ENCODE peak calls at places on chromosomes 6 and 20, in seven cellular contexts. F is stomach, R is SK-N-SH, A is HepG2, X is spleen, Y is prostate gland, S is transverse colon. N is an unnamed sample.

GRCh38 chr6:20284672-20285071 is 72.4 kb upstream of the MBOAT1 start:
- DNase-seq in Y (no peak), X (no peak), F (no peak), S (no peak), A (no peak), R (no peak), N (no peak)

GRCh38 chr6:53951383-53951782 is 156.6 kb downstream of the LRRC1 start:
- DNase-seq in R (no peak), S (no peak), A (no peak), F (no peak), Y (no peak), X (no peak), N (no peak)

GRCh38 chr6:162493917-162494316 is 233.6 kb downstream of the PRKN start:
- DNase-seq in A (no peak), F (no peak), Y (no peak), R (no peak), S (no peak), X (no peak), N (no peak)

GRCh38 chr6:158008894-158009891 is 27.5 kb downstream of the SYNJ2 start:
- DNase-seq in X (peak), R (peak), A (no peak), F (no peak), Y (peak), S (peak), N (peak)

GRCh38 chr6:22152871-22153270 is 144.0 kb downstream of the PRL start:
- DNase-seq in X (no peak), F (no peak), R (no peak), Y (no peak), S (no peak), A (no peak), N (no peak)

GRCh38 chr6:134267917-134268361 is 50.0 kb downstream of the SGK1 start:
- DNase-seq in F (no peak), X (no peak), S (peak), A (peak), Y (peak), R (no peak), N (no peak)

GRCh38 chr6:26322645-26323482 is 42.1 kb upstream of the BTN3A2 start:
- DNase-seq in A (peak), S (peak), F (no peak), X (no peak), Y (no peak), R (peak), N (peak)

GRCh38 chr6:110043366-110043994 is 65.4 kb downstream of the GPR6 start:
- DNase-seq in R (no peak), A (no peak), S (no peak), X (no peak), F (no peak), Y (no peak), N (no peak)

GRCh38 chr6:44702292-44702691 is 314.8 kb downstream of the CDC5L start:
- DNase-seq in A (no peak), S (no peak), Y (no peak), R (no peak), F (no peak), X (no peak), N (no peak)

GRCh38 chr20:4876731-4877130 is 124.6 kb downstream of the SLC23A2 start:
- DNase-seq in X (no peak), S (no peak), F (no peak), Y (no peak), A (no peak), R (no peak), N (no peak)

GRCh38 chr6:132726608-132726975 is 12.7 kb upstream of the VNN1 start:
- DNase-seq in A (no peak), F (no peak), S (no peak), X (no peak), R (no peak), Y (no peak), N (no peak)
- TF ChIP-seq CTCF in A (no peak), F (no peak), S (no peak), X (no peak), R (no peak), Y (no peak), N (no peak)

GRCh38 chr6:35318845-35319220 is 21.2 kb downstream of the DEF6 start:
- DNase-seq in Y (no peak), R (no peak), S (no peak), F (no peak), X (no peak), A (peak), N (no peak)

GRCh38 chr6:35318200-35318844 is 20.7 kb downstream of the DEF6 start:
- DNase-seq in X (no peak), R (peak), A (peak), S (peak), Y (peak), F (peak), N (no peak)

GRCh38 chr6:35320031-35320410 is 22.3 kb upstream of the PPARD start:
- DNase-seq in X (no peak), Y (no peak), R (peak), A (no peak), F (no peak), S (no peak), N (no peak)

GRCh38 chr6:35319346-35320030 is 21.9 kb downstream of the DEF6 start:
- DNase-seq in R (peak), Y (no peak), S (no peak), A (no peak), F (no peak), X (no peak), N (no peak)

DNA sequence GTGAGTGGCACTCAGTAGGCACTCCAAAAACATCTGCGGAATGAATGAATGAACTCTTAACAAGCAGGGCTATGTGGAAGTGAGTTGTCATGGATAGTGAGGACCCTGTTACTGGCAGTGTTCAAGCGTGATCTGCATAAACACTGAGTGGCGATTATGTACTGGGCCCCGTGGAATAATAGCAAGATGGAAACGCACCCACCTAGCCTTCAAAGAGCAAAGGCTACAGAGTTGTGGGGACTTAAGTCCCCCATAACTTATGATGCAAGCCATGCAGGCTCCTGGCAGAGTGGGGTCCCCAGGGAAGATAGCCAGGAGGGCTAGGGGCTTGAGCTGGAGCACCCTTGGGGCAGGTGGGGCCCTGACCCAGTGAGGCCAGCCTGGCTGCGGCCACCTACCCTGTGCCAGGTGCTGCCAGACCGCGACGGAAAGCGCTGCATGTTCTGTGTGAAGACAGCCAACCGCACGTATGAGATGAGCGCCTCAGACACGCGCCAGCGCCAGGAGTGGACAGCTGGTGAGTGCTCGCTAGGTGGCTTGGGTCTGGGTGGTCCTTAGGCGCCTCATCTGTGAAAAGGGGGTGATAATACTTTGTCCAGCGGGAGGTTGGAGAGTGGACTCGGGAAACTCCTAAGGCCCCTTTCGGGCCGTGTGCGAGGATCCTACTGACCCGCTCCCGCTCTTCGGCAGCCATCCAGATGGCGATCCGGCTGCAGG is 20.0 kb downstream of the DEF6 start:
- DNase-seq in S (no peak), X (no peak), F (no peak), Y (no peak), R (no peak), A (no peak), N (no peak)
- H3K4me3 ChIP-seq in S (peak), X (peak), F (peak), Y (peak), R (peak), A (peak), N (no peak)

DNA sequence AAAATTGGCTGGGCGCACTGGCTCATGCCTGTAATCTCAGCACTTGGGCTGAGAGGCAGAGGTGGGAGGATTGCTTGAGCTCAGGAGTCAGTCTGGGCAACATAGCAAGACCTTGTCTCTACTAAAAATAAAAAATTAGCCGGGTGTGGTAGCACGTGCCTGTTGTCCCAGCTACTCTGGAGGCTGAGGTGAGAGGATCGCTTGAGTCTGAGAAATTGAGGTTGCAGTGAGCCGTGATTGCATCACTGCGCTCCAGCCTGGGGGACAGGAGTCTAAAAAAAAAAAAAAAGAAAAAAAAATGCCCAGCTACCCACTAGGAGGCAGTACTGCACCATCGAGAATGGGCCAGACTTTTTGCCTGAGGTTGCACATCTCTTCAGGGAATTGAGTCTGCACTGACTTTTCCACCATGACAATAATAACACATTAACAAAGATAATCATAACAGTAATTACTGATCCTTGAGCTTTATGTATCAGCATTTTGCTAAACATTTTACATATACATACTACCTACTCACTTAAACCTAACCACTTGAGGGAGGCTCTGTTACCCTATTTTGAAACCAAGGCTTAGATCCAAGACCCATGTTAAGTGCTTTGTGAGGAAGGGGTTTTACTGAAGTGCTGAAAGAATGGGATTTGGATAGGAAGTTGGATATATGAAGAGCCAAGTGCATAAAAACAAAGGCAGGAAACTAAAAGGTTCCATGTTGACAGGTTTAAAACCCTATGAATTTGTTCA is 21.0 kb downstream of the SRSF3 start:
- DNase-seq in F (no peak), A (peak), R (peak), X (no peak), Y (no peak), S (no peak), N (peak)
- TF ChIP-seq POLR2AphosphoS5 in F (peak), A (no peak), R (peak), X (no peak), Y (no peak), S (no peak), N (no peak)

DNA sequence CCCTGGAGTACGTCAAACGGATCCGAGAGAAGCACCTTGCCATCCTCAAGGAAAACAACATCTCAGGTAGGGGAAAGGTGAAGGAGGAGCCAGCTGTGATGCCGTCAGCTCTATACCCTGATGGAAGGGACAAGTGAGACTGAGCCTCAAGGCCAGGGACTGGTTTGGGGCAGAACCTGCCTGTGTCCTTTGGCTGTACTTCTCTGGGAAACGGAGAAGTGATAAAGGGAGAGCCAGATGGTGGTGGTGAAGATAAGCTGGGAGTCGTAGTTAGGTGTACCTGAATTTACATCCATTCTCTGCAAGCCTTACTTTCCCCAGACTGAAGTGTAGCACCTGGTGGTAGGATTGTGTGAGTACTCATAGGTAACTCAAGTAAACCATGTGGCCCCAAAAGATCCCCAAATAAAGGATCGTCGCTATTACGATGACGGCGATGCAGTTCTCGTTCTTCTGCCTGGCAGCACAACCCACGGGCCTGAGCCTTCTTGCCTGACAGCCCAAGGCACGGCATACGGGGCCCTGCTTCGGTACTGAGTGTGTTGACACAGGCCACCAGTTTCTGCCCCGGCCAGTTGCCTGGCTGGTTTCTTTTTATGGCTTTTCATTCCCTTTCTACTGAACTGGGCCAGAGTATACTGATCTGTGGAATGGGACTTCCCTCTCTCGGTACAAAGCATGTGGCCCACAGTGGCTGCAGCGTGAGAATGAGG is 10.6 kb downstream of the PCIF1 start:
- DNase-seq in R (no peak), Y (no peak), S (no peak), F (no peak), X (no peak), A (no peak), N (no peak)
- TF ChIP-seq CTCF in R (no peak), Y (no peak), S (no peak), F (no peak), X (no peak), A (no peak), N (no peak)

GRCh38 chr6:49305010-49305409 is 158.0 kb downstream of the MMUT start:
- DNase-seq in A (no peak), S (no peak), F (no peak), Y (no peak), R (no peak), X (no peak), N (no peak)

GRCh38 chr6:49300911-49301310 is 162.1 kb downstream of the MMUT start:
- DNase-seq in X (no peak), R (no peak), S (no peak), A (no peak), F (no peak), Y (no peak), N (no peak)

GRCh38 chr6:49300443-49300842 is 162.6 kb downstream of the MMUT start:
- DNase-seq in F (no peak), Y (no peak), R (no peak), A (no peak), X (no peak), S (no peak), N (no peak)
- H3K4me3 ChIP-seq in F (no peak), Y (no peak), R (no peak), A (no peak), X (no peak), S (no peak), N (no peak)

N was measured in HL-60.